ENCODE peak calls at places on chromosomes 7 and 10, in eight cellular contexts. One of them, this sample, is unnamed.

GRCh38 chr7:2109936-2110585 is 122.7 kb downstream of the MAD1L1 start:
- DNase-seq in Peyer's patch: peak
- DNase-seq in GM12865: peak
- DNase-seq in A549: peak
- DNase-seq in stimulated activated CD4-positive, alpha-beta T cell treated with anti-CD3 and anti-CD28 coated beads, Interleukin-1b, Interleukin-23, amount 100 ng/mL, for 4 hours: peak
- DNase-seq in AG04450: peak
- DNase-seq in left colon: no peak
- DNase-seq in T-helper 1 cell: no peak
- DNase-seq in this sample: no peak

GRCh38 chr7:15921576-15921975 is 235.1 kb upstream of the MEOX2 start:
- DNase-seq in A549: no peak
- DNase-seq in T-helper 1 cell: no peak
- DNase-seq in Peyer's patch: no peak
- DNase-seq in left colon: no peak
- DNase-seq in stimulated activated CD4-positive, alpha-beta T cell treated with anti-CD3 and anti-CD28 coated beads, Interleukin-1b, Interleukin-23, amount 100 ng/mL, for 4 hours: no peak
- DNase-seq in AG04450: no peak
- DNase-seq in GM12865: no peak
- DNase-seq in this sample: no peak

GRCh38 chr7:153507885-153508284 is 544.3 kb upstream of the DPP6 start:
- DNase-seq in T-helper 1 cell: no peak
- DNase-seq in AG04450: no peak
- DNase-seq in left colon: no peak
- DNase-seq in GM12865: no peak
- DNase-seq in Peyer's patch: no peak
- DNase-seq in stimulated activated CD4-positive, alpha-beta T cell treated with anti-CD3 and anti-CD28 coated beads, Interleukin-1b, Interleukin-23, amount 100 ng/mL, for 4 hours: no peak
- DNase-seq in A549: no peak
- DNase-seq in this sample: no peak

GRCh38 chr10:100509241-100509640 is 10.4 kb downstream of the SEC31B start:
- DNase-seq in Peyer's patch: no peak
- DNase-seq in GM12865: no peak
- DNase-seq in T-helper 1 cell: no peak
- DNase-seq in stimulated activated CD4-positive, alpha-beta T cell treated with anti-CD3 and anti-CD28 coated beads, Interleukin-1b, Interleukin-23, amount 100 ng/mL, for 4 hours: peak
- DNase-seq in AG04450: no peak
- DNase-seq in A549: no peak
- DNase-seq in left colon: no peak
- DNase-seq in this sample: no peak

GRCh38 chr7:117401293-117402002 is 25.8 kb downstream of the ASZ1 start:
- DNase-seq in Peyer's patch: no peak
- DNase-seq in AG04450: no peak
- DNase-seq in stimulated activated CD4-positive, alpha-beta T cell treated with anti-CD3 and anti-CD28 coated beads, Interleukin-1b, Interleukin-23, amount 100 ng/mL, for 4 hours: no peak
- DNase-seq in A549: peak
- DNase-seq in left colon: no peak
- DNase-seq in T-helper 1 cell: no peak
- DNase-seq in GM12865: peak
- DNase-seq in this sample: no peak

GRCh38 chr7:45064047-45064725 is 24.6 kb downstream of the NACAD start:
- DNase-seq in A549: no peak
- DNase-seq in left colon: no peak
- DNase-seq in GM12865: no peak
- DNase-seq in stimulated activated CD4-positive, alpha-beta T cell treated with anti-CD3 and anti-CD28 coated beads, Interleukin-1b, Interleukin-23, amount 100 ng/mL, for 4 hours: no peak
- DNase-seq in T-helper 1 cell: no peak
- DNase-seq in Peyer's patch: no peak
- DNase-seq in AG04450: no peak
- DNase-seq in this sample: no peak

GRCh38 chr10:114492351-114493037 is 88.2 kb upstream of the AFAP1L2 start:
- DNase-seq in left colon: no peak
- DNase-seq in stimulated activated CD4-positive, alpha-beta T cell treated with anti-CD3 and anti-CD28 coated beads, Interleukin-1b, Interleukin-23, amount 100 ng/mL, for 4 hours: peak
- DNase-seq in A549: no peak
- DNase-seq in GM12865: peak
- DNase-seq in AG04450: no peak
- DNase-seq in T-helper 1 cell: no peak
- DNase-seq in Peyer's patch: no peak
- DNase-seq in this sample: no peak

GRCh38 chr7:80224416-80224815 is 89.8 kb downstream of the GNAI1 start:
- DNase-seq in stimulated activated CD4-positive, alpha-beta T cell treated with anti-CD3 and anti-CD28 coated beads, Interleukin-1b, Interleukin-23, amount 100 ng/mL, for 4 hours: no peak
- DNase-seq in T-helper 1 cell: no peak
- DNase-seq in left colon: no peak
- DNase-seq in A549: no peak
- DNase-seq in Peyer's patch: no peak
- DNase-seq in GM12865: no peak
- DNase-seq in AG04450: no peak
- DNase-seq in this sample: no peak

GRCh38 chr10:4806534-4806933 is 19.5 kb upstream of the AKR1E2 start:
- DNase-seq in AG04450: no peak
- DNase-seq in T-helper 1 cell: no peak
- DNase-seq in left colon: no peak
- DNase-seq in stimulated activated CD4-positive, alpha-beta T cell treated with anti-CD3 and anti-CD28 coated beads, Interleukin-1b, Interleukin-23, amount 100 ng/mL, for 4 hours: no peak
- DNase-seq in A549: no peak
- DNase-seq in GM12865: no peak
- DNase-seq in Peyer's patch: no peak
- DNase-seq in this sample: no peak